ENCODE peak calls at places on chromosome 11, in five cellular contexts. P, B, Z, C and M are unnamed samples.

GRCh38 chr11:70201876-70202861 is 927 bp upstream of the FADD start:
- DNase-seq in C (no peak), Z (peak; percentile 61), B (no peak), P (no peak), M (no peak)

GRCh38 chr11:77547863-77548551 is 41.7 kb upstream of the AQP11 start:
- DNase-seq in Z (peak; percentile 34), P (no peak), B (no peak), C (peak; percentile 43), M (peak; percentile 39)

GRCh38 chr11:8263109-8263768 is 439 bp downstream of the LMO1 start:
- DNase-seq in Z (no peak), C (no peak), B (no peak), P (peak; percentile 59), M (peak; percentile 86)

GRCh38 chr11:45939836-45940235 is 17.4 kb downstream of the LARGE2 start:
- DNase-seq in C (no peak), B (no peak), P (no peak), Z (no peak), M (no peak)

GRCh38 chr11:114095899-114096298 is 36.4 kb downstream of the ZBTB16 start:
- DNase-seq in P (no peak), B (no peak), C (no peak), Z (no peak), M (no peak)

GRCh38 chr11:131867457-131868257 is 497.2 kb downstream of the NTM start:
- DNase-seq in P (peak; percentile 84), C (no peak), B (no peak), Z (peak; percentile 51), M (peak; percentile 69)

GRCh38 chr11:47551086-47551485 is 1.8 kb downstream of the CELF1 start:
- DNase-seq in Z (no peak), P (no peak), B (no peak), C (no peak), M (peak; percentile 47)

GRCh38 chr11:108873938-108874337 is 209.1 kb downstream of the DDX10 start:
- DNase-seq in C (no peak), Z (no peak), B (no peak), P (no peak), M (no peak)

GRCh38 chr11:35412285-35412684 is 7.1 kb downstream of the SLC1A2 start:
- DNase-seq in B (no peak), P (no peak), C (no peak), Z (no peak), M (peak; percentile 57)

GRCh38 chr11:70124321-70125061 is 46.4 kb downstream of the ANO1 start:
- DNase-seq in P (peak; percentile 81), C (no peak), Z (no peak), B (no peak), M (no peak)

GRCh38 chr11:43984519-43985385 is 42.3 kb downstream of the C11orf96 start:
- DNase-seq in P (no peak), Z (peak; percentile 55), C (no peak), B (no peak), M (no peak)

GRCh38 chr11:85088286-85088685 is 538.9 kb downstream of the DLG2 start:
- DNase-seq in B (no peak), C (no peak), P (no peak), Z (no peak), M (no peak)

GRCh38 chr11:798093-798713 is at the start of gene SLC25A22:
- DNase-seq in P (no peak), Z (no peak), B (peak; percentile 79), C (peak; percentile 86), M (peak; percentile 99)

GRCh38 chr11:2577071-2578005 is 122.5 kb downstream of the KCNQ1OT1 start:
- DNase-seq in P (peak; percentile 50), C (no peak), Z (no peak), B (peak; percentile 7), M (no peak)

GRCh38 chr11:73295259-73295995 is 12.6 kb upstream of the ARHGEF17 start:
- DNase-seq in B (peak; percentile 65), C (peak; percentile 60), P (no peak), Z (no peak), M (peak; percentile 91)

GRCh38 chr11:58642120-58642625 is 19.7 kb downstream of the CNTF start:
- DNase-seq in C (no peak), P (no peak), Z (no peak), B (no peak), M (no peak)

GRCh38 chr11:28058333-28058732 is 49.6 kb downstream of the KIF18A start:
- DNase-seq in B (no peak), C (no peak), Z (no peak), P (no peak), M (no peak)

GRCh38 chr11:61023086-61024035 is 51.9 kb downstream of the CD6 start:
- DNase-seq in Z (no peak), C (peak; percentile 62), B (peak; percentile 66), P (peak; percentile 45), M (no peak)

GRCh38 chr11:45382133-45382878 is 96.2 kb upstream of the SYT13 start:
- DNase-seq in Z (no peak), B (no peak), C (no peak), P (no peak), M (no peak)

GRCh38 chr11:110113507-110113906 is 20.3 kb downstream of the ZC3H12C start:
- DNase-seq in P (no peak), C (no peak), B (no peak), Z (no peak), M (no peak)

GRCh38 chr11:118010738-118011461 is 24.7 kb downstream of the IL10RA start:
- DNase-seq in B (peak; percentile 92), P (peak; percentile 83), C (no peak), Z (no peak), M (no peak)

GRCh38 chr11:2693271-2693833 is 6.4 kb downstream of the KCNQ1OT1 start:
- DNase-seq in Z (no peak), P (peak; percentile 48), B (no peak), C (no peak), M (peak; percentile 89)

GRCh38 chr11:58134151-58134550 is 8.8 kb upstream of the OR9I1 start:
- DNase-seq in Z (no peak), C (no peak), B (no peak), P (no peak), M (no peak)

GRCh38 chr11:130873766-130874165 is 42.5 kb downstream of the SNX19 start:
- DNase-seq in C (no peak), Z (no peak), B (no peak), P (no peak), M (no peak)

GRCh38 chr11:9273430-9274336 is 8.5 kb upstream of the DENND5A start:
- DNase-seq in Z (no peak), C (no peak), B (no peak), P (no peak), M (no peak)

GRCh38 chr11:9276571-9276970 is 11.4 kb upstream of the DENND5A start:
- DNase-seq in Z (no peak), C (no peak), P (no peak), B (no peak), M (no peak)

GRCh38 chr11:9280655-9281301 is 15.6 kb upstream of the DENND5A start:
- DNase-seq in B (peak; percentile 56), P (no peak), Z (peak; percentile 57), C (peak; percentile 39), M (no peak)

GRCh38 chr11:9274499-9275228 is 9.5 kb upstream of the DENND5A start:
- DNase-seq in B (no peak), Z (no peak), P (no peak), C (no peak), M (no peak)

GRCh38 chr11:9277176-9277575 is 12.0 kb upstream of the DENND5A start:
- DNase-seq in Z (no peak), C (no peak), B (no peak), P (no peak), M (no peak)
- H3K4me3 ChIP-seq in Z (no peak overlapping the region), C (no peak overlapping the region), B (no peak overlapping the region), P (no peak overlapping the region), M (no peak overlapping the region)

GRCh38 chr11:71477637-71478011 is 24.6 kb downstream of the NADSYN1 start:
- DNase-seq in Z (no peak), P (no peak), B (no peak), C (no peak), M (peak; percentile 93)
- H3K36me3 ChIP-seq in Z (peaks cover 3% of the 10 kb centered on the region), P (peaks cover 4% of the 10 kb centered on the region), B (peaks cover 96% of the 10 kb centered on the region), C (peaks cover 91% of the 10 kb centered on the region), M (peaks cover 2% of the 10 kb centered on the region)

DNA sequence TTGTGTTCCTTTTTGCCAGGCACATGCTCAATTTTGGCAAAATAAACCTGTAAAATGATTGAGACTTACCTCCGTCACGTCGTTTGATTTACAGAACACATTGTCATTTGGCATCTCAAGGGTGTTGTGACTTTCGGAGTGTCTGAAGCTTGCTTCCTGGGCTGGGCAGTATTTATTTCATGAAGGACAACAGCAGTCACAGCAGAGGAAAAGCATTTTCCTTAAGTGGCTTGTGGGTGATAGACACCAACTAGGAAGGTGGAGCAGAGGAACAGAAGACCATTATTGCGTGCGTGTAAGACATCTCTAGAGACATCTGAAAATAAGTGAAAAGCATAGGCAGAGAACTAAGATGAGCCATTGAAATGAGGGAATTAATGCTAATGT is 80.2 kb downstream of the SLC36A4 start:
- DNase-seq in B (no peak), C (no peak), P (no peak), Z (no peak), M (no peak)
- H3K4me3 ChIP-seq in B (no peak overlapping the region), C (no peak overlapping the region), P (no peak overlapping the region), Z (no peak overlapping the region), M (no peak overlapping the region)

DNA sequence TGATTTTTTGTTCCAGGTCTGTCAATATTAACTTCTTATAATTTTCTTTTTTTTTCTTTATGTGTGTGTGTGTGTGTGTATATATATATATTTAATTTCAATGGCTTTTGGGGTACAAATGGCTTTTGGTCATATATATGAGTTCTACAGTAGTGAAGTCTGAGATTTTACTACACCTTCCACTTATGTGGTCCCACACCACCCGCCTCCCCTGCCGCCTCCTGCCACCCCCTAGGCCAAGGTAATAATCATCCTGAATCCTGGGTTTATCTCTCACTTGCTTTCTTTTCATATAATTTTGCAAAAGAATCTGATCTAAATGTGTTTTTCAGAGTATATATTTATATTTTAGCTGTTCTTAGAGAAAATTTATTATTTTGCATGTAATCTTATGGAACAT is 11.1 kb downstream of the NEAT1 start:
- DNase-seq in P (peak; percentile 39), C (no peak), Z (no peak), B (peak; percentile 15), M (no peak)
- H3K36me3 ChIP-seq in P (peaks cover 29% of the 10 kb centered on the region), C (peaks cover 35% of the 10 kb centered on the region), Z (peaks cover 2% of the 10 kb centered on the region), B (peaks cover 46% of the 10 kb centered on the region), M (peaks cover 22% of the 10 kb centered on the region)

DNA sequence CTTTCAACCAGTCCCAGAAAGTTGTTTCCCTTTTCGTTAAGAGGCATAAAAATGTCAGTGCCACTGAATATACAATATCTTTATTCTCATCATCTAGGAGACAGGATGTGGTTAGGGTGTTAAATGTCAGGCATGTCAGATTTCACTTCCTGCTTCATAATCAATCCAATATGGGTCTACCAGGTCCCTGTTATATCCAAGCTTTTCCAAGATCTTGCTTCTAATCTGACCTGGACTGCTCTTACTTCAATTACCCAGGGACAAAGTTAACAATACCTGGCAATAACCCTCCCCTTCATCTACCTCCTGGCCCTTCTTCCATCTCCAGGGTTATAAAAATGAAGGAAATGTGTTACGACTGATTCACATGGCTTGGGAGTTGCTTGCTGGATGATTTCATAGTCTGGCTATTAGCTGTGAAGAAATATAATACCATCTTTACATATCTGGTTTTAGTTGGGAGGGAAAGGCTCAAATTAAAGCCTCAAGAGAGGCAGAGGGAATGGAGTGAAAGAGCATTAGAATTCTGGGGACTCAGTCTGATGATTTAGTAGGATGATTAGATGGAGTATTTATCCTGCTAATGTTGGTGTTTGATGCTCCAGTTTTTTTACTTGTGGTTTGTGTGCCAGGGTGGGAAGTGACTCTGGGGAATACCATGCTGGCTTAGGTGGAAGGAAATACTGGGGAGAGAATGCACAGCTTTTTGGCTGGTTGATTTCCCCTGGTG is 534.3 kb downstream of the ETS1 start:
- DNase-seq in P (no peak), Z (peak; percentile 16), C (peak; percentile 43), B (no peak), M (no peak)
- H3K4me3 ChIP-seq in P (no peak overlapping the region), Z (no peak overlapping the region), C (peak overlapping the region; percentile 91), B (no peak overlapping the region), M (no peak overlapping the region)

GRCh38 chr11:75276696-75277095 is 36.1 kb downstream of the TPBGL start:
- DNase-seq in B (no peak), Z (no peak), P (peak; percentile 52), C (no peak), M (no peak)
- H3K36me3 ChIP-seq in B (peaks cover 79% of the 10 kb centered on the region), Z (no peaks in the 10 kb centered on the region), P (peaks cover 22% of the 10 kb centered on the region), C (peaks cover 14% of the 10 kb centered on the region), M (peaks cover 2% of the 10 kb centered on the region)